ENCODE peak calls at places on chromosomes 12 and 14, in four cellular contexts. One of them, this sample, is unnamed. For H3K9me3, the result is how much of the 10 kb centered on the place peaks cover.

GRCh38 chr12:47767197-47767724 is 5.8 kb upstream of the SLC48A1 start:
- DNase-seq in A549: peak
- DNase-seq in H1: peak
- DNase-seq in HepG2: peak
- DNase-seq in this sample: peak

GRCh38 chr12:109169262-109169661 is 52.9 kb downstream of the ACACB start:
- DNase-seq in A549: no peak
- DNase-seq in H1: no peak
- DNase-seq in HepG2: no peak
- DNase-seq in this sample: no peak

GRCh38 chr14:96578619-96579018 is 76.4 kb downstream of the PAPOLA start:
- DNase-seq in A549: no peak
- DNase-seq in H1: no peak
- DNase-seq in HepG2: no peak
- DNase-seq in this sample: no peak

GRCh38 chr12:23686095-23686494 is 263.4 kb downstream of the SOX5 start:
- DNase-seq in A549: no peak
- DNase-seq in H1: no peak
- DNase-seq in HepG2: no peak
- DNase-seq in this sample: peak

GRCh38 chr14:103740991-103741689 is 25.5 kb downstream of the ZFYVE21 start:
- DNase-seq in A549: no peak
- DNase-seq in H1: no peak
- DNase-seq in HepG2: no peak
- DNase-seq in this sample: peak

GRCh38 chr14:35879654-35880249 is 53.6 kb downstream of the BRMS1L start:
- DNase-seq in A549: peak
- DNase-seq in H1: no peak
- DNase-seq in HepG2: peak
- DNase-seq in this sample: peak

GRCh38 chr12:108047130-108047550 is 81.9 kb upstream of the WSCD2 start:
- DNase-seq in A549: no peak
- DNase-seq in H1: no peak
- DNase-seq in HepG2: no peak
- DNase-seq in this sample: no peak

GRCh38 chr12:7116916-7117315 is 7.9 kb upstream of the C1RL start:
- DNase-seq in A549: no peak
- DNase-seq in H1: no peak
- DNase-seq in HepG2: no peak
- DNase-seq in this sample: no peak

GRCh38 chr12:100414756-100415155 is 57.9 kb downstream of the SLC17A8 start:
- DNase-seq in A549: no peak
- DNase-seq in H1: peak
- DNase-seq in HepG2: no peak
- DNase-seq in this sample: no peak

GRCh38 chr12:78392918-78393317 is 471.7 kb upstream of the SYT1 start:
- DNase-seq in A549: peak
- DNase-seq in H1: no peak
- DNase-seq in HepG2: no peak
- DNase-seq in this sample: peak

GRCh38 chr12:94265966-94266365 is 117.6 kb downstream of the PLXNC1 start:
- DNase-seq in A549: no peak
- DNase-seq in H1: no peak
- DNase-seq in HepG2: no peak
- DNase-seq in this sample: no peak

GRCh38 chr12:84856156-84856900 is 56.3 kb downstream of the SLC6A15 start:
- DNase-seq in A549: no peak
- DNase-seq in H1: no peak
- DNase-seq in HepG2: no peak
- DNase-seq in this sample: no peak

GRCh38 chr14:100296106-100296651 is 10.1 kb downstream of the SLC25A29 start:
- DNase-seq in A549: no peak
- DNase-seq in H1: no peak
- DNase-seq in HepG2: no peak
- DNase-seq in this sample: no peak

GRCh38 chr14:71749613-71750238 is 182.5 kb upstream of the RGS6 start:
- DNase-seq in A549: no peak
- DNase-seq in H1: peak
- DNase-seq in HepG2: no peak
- DNase-seq in this sample: no peak

GRCh38 chr12:103561174-103561573 is 25.9 kb upstream of the STAB2 start:
- DNase-seq in A549: peak
- DNase-seq in H1: no peak
- DNase-seq in HepG2: no peak
- DNase-seq in this sample: no peak

GRCh38 chr12:93089805-93090569 is 160.9 kb upstream of the EEA1 start:
- DNase-seq in A549: peak
- DNase-seq in H1: no peak
- DNase-seq in HepG2: no peak
- DNase-seq in this sample: peak

GRCh38 chr12:94663077-94663476 is 12.7 kb upstream of the TMCC3 start:
- DNase-seq in A549: no peak
- DNase-seq in H1: no peak
- DNase-seq in HepG2: no peak
- DNase-seq in this sample: no peak

GRCh38 chr12:76020281-76020680 is 11.3 kb downstream of the PHLDA1 start:
- DNase-seq in A549: peak
- DNase-seq in H1: no peak
- DNase-seq in HepG2: no peak
- DNase-seq in this sample: no peak

DNA sequence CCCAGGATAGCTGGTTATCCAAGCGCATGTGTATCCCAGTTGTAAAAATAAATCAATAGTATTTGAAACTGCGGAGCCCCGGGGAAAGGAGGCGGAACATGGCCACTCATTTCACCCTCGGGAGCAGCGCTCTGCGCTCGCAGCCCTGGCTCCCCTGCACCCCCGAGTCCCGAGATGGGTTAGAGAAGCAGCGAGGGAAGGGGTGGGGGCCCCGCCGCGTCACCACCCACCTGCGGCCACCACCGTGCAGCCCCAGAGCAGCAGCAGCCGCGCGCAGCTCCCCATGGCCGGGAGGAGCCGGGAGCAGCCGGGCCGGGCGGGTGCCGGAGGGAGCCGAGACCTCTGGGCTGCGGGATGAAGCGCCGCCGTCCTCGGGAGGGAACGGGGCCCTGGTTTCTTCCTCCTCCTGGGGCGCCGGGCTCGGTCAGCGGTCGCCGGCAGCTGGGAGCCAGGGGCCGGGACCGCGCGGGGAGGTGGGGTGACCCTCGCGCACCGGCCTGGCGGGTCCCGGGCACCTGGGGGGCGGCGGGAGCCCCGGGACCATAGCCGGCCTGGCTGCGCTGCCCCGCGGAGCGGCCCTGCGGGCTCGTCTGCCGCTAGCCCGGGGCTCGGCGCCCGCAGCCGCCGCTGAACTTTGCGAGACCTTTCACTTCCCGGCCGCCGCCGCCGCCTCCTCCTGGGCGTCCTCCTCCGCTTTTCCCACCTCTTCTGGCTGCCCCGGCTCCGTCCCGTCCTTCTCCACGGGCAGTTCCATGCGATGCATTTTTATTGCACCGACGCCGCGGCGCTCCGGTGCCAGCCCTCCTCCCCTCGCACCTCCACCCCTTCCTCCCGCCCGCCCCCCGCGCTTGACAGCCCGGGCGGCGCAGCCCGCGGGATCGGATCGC is at the start of gene NTN4:
- DNase-seq in A549: peak
- DNase-seq in H1: peak
- DNase-seq in HepG2: no peak
- DNase-seq in this sample: peak
- TF ChIP-seq JUN in A549: no peak
- TF ChIP-seq JUN in H1: no peak
- TF ChIP-seq JUN in HepG2: no peak
- TF ChIP-seq JUN in this sample: no peak

GRCh38 chr12:21330682-21331253 is 3.9 kb downstream of the SLCO1A2 start:
- DNase-seq in A549: peak
- DNase-seq in H1: no peak
- DNase-seq in HepG2: no peak
- DNase-seq in this sample: no peak
- H3K9me3 ChIP-seq in A549: under half
- H3K9me3 ChIP-seq in H1: half or more
- H3K9me3 ChIP-seq in HepG2: half or more
- H3K9me3 ChIP-seq in this sample: under half

GRCh38 chr12:131025234-131025633 is 71.5 kb downstream of the ADGRD1 start:
- DNase-seq in A549: no peak
- DNase-seq in H1: no peak
- DNase-seq in HepG2: no peak
- DNase-seq in this sample: no peak
- TF ChIP-seq JUN in A549: no peak
- TF ChIP-seq JUN in H1: no peak
- TF ChIP-seq JUN in HepG2: no peak
- TF ChIP-seq JUN in this sample: no peak

GRCh38 chr12:34107016-34107415 is 84.7 kb downstream of the ALG10 start:
- DNase-seq in A549: no peak
- DNase-seq in H1: no peak
- DNase-seq in HepG2: no peak
- DNase-seq in this sample: no peak
- H3K9me3 ChIP-seq in A549: under half
- H3K9me3 ChIP-seq in H1: half or more
- H3K9me3 ChIP-seq in HepG2: under half
- H3K9me3 ChIP-seq in this sample: under half

DNA sequence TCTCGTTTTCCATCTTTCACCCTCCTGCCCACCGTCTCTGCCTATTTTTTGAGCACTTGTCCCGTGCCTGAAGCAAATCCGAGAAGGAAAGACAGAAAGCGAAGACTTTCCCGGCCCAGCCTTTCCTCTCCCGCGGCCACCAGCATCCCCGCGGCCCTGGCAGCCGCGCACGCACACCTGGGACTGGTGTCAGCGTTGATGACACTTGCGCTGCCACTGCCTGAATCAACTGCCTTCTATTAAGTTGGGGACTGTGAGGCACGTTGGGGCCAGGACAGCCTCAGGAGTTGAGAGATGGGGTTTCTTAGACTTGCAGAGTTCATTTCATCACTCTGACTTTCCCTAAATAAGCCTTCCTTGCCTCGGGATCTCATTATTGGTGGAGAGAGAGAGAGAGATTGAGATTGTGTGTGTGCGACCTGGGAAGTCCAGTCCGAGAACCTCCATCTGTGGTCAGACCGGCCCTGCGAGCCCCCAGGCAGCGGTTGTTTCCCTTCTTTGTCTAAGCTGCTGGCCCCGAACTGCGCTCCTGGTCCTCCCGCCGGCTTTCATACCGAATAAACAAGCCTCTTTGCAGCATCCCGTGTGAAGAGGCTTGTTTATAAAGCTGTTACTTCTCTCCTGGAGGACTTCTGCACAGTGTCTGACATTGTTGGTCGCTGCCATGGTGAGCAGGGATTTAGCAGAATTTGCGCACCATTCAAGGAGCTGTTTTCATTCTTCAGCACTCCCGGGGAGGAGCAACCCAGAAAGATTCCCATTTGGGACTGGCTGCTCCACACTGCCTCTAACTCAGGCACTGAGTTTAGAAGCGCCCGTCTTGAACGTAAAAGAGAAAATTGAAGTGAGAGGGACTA is 1.5 kb downstream of the PDZRN4 start:
- DNase-seq in A549: no peak
- DNase-seq in H1: peak
- DNase-seq in HepG2: no peak
- DNase-seq in this sample: peak
- TF ChIP-seq JUN in A549: no peak
- TF ChIP-seq JUN in H1: no peak
- TF ChIP-seq JUN in HepG2: no peak
- TF ChIP-seq JUN in this sample: no peak

GRCh38 chr12:131018221-131018620 is 64.5 kb downstream of the ADGRD1 start:
- DNase-seq in A549: no peak
- DNase-seq in H1: no peak
- DNase-seq in HepG2: no peak
- DNase-seq in this sample: no peak

GRCh38 chr12:131021142-131021541 is 67.4 kb downstream of the ADGRD1 start:
- DNase-seq in A549: no peak
- DNase-seq in H1: no peak
- DNase-seq in HepG2: no peak
- DNase-seq in this sample: no peak

GRCh38 chr12:131020326-131020725 is 66.6 kb downstream of the ADGRD1 start:
- DNase-seq in A549: no peak
- DNase-seq in H1: no peak
- DNase-seq in HepG2: no peak
- DNase-seq in this sample: no peak

GRCh38 chr12:131017477-131017991 is 63.8 kb downstream of the ADGRD1 start:
- DNase-seq in A549: no peak
- DNase-seq in H1: no peak
- DNase-seq in HepG2: no peak
- DNase-seq in this sample: no peak

DNA sequence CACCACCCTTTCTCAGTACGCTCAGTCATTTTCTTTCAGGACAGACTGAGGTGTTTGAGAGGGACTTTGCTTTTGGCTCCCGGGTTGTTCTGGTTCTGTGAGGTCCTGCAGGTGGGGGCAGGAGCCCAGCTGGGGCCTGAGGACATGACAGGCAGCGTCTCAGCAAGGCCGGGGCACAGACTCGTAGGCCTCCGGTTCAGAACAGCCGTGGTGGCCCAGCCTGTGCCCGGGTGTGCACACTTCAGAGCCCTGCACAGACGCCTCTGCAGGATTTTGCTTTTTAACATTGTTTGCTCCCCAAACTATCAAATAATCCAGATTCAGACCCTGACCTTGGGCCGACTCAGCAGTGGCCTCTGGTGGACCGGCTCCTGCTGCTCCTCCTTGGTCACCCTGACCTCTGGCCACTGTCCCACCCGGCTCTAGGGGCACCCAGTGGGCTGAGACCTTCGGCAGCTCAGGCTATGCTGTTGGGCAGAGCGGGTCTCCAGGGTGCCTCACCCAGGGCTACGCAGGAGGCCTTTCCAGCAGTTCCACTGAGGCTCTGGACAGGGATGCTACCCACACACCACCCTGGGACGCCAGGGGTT is 65.2 kb downstream of the ADGRD1 start:
- DNase-seq in A549: no peak
- DNase-seq in H1: no peak
- DNase-seq in HepG2: no peak
- DNase-seq in this sample: no peak
- H3K9me3 ChIP-seq in A549: under half
- H3K9me3 ChIP-seq in H1: under half
- H3K9me3 ChIP-seq in HepG2: under half
- H3K9me3 ChIP-seq in this sample: under half